ENCODE peak calls at places on chromosomes 5 and 9, in seven cellular contexts. M is AG04450, X is tibial nerve, G is mammary epithelial cell, F is upper lobe of right lung, W is fibroblast of lung, H is GM23248. S is an unnamed sample.

GRCh38 chr9:71767421-71768321 is 642 bp downstream of the CEMIP2 start:
- DNase-seq in M (no peak), X (no peak), G (no peak), F (peak; percentile 66), W (peak; percentile 40), H (peak; percentile 61), S (peak; percentile 36)

GRCh38 chr9:137694962-137695875 is 76.4 kb downstream of the EHMT1 start:
- DNase-seq in M (no peak), X (no peak), G (no peak), F (peak; percentile 79), W (no peak), H (peak; percentile 38), S (peak; percentile 22)

GRCh38 chr9:119868694-119869093 is 499.5 kb upstream of the BRINP1 start:
- DNase-seq in M (no peak), X (no peak), G (no peak), F (peak; percentile 65), W (no peak), H (no peak), S (no peak)

GRCh38 chr5:23893561-23893960 is 386.2 kb downstream of the PRDM9 start:
- DNase-seq in M (no peak), X (no peak), G (no peak), F (no peak), W (no peak), H (no peak), S (no peak)

GRCh38 chr5:35239476-35239875 is 9.2 kb upstream of the PRLR start:
- DNase-seq in M (no peak), X (no peak), G (no peak), F (no peak), W (no peak), H (no peak), S (no peak)

GRCh38 chr9:129467739-129468666 is 152.9 kb downstream of the C9orf50 start:
- DNase-seq in M (no peak), X (no peak), G (no peak), F (no peak), W (no peak), H (no peak), S (no peak)

GRCh38 chr5:14627270-14627669 is 37.2 kb upstream of the OTULIN start:
- DNase-seq in M (no peak), X (no peak), G (no peak), F (no peak), W (no peak), H (no peak), S (no peak)

GRCh38 chr9:106487256-106487655 is 375.7 kb upstream of the ZNF462 start:
- DNase-seq in M (no peak), X (no peak), G (no peak), F (no peak), W (no peak), H (no peak), S (no peak)

GRCh38 chr9:86836797-86837196 is 110.5 kb downstream of the GAS1 start:
- DNase-seq in M (no peak), X (no peak), G (no peak), F (no peak), W (no peak), H (no peak), S (no peak)

GRCh38 chr5:59067976-59068651 is 485.2 kb downstream of the RAB3C start:
- DNase-seq in M (no peak), X (no peak), G (no peak), F (no peak), W (peak; percentile 5), H (peak; percentile 38), S (no peak)

GRCh38 chr9:124869466-124869985 is 7.6 kb downstream of the ARPC5L start:
- DNase-seq in M (no peak), X (no peak), G (peak; percentile 48), F (no peak), W (peak; percentile 20), H (peak; percentile 73), S (no peak)

GRCh38 chr9:130174920-130175321 is 2.7 kb downstream of the NCS1 start:
- DNase-seq in M (no peak), X (no peak), G (no peak), F (no peak), W (no peak), H (no peak), S (no peak)

GRCh38 chr9:135809166-135809565 is 98.2 kb downstream of the CAMSAP1 start:
- DNase-seq in M (no peak), X (no peak), G (no peak), F (no peak), W (peak; percentile 56), H (peak; percentile 73), S (peak; percentile 87)

GRCh38 chr9:36793277-36793676 is 220.6 kb downstream of the MELK start:
- DNase-seq in M (no peak), X (no peak), G (no peak), F (no peak), W (no peak), H (no peak), S (no peak)

GRCh38 chr9:108802967-108803366 is 52.8 kb downstream of the ACTL7B start:
- DNase-seq in M (no peak), X (no peak), G (no peak), F (no peak), W (no peak), H (no peak), S (no peak)

GRCh38 chr5:149417714-149418368 is 38.7 kb upstream of the IL17B start:
- DNase-seq in M (no peak), X (no peak), G (no peak), F (no peak), W (no peak), H (no peak), S (no peak)

DNA sequence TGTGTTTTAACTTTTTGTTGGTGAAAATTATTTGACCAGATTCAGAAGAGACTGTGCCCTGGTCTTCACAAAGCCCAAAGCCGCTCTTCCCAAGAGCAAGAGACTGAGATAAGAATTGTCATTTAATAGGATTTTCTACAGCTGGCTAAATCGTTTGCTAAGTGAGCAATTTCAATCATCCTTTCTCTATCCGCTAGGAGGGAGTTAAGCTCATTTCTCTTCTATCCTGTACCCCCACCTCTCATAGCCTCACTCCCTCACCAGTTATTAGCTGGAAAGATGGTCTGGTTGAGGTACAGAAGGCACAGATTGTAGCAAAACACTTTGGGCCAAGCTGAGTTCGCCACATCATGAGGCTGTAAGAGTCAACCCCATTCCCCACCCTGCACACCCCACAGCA is 43.0 kb upstream of the SIL1 start:
- DNase-seq in M (no peak), X (no peak), G (no peak), F (no peak), W (no peak), H (no peak), S (no peak)
- H3K4me3 ChIP-seq in M (no peak overlapping the region), X (no peak overlapping the region), G (no peak overlapping the region), F (no peak overlapping the region), W (no peak overlapping the region), H (no peak overlapping the region), S (no peak overlapping the region)

GRCh38 chr5:180118391-180118791 is 46.8 kb upstream of the RNF130 start:
- DNase-seq in M (no peak), X (no peak), G (no peak), F (peak; percentile 53), W (no peak), H (no peak), S (no peak)

GRCh38 chr5:180117378-180117725 is 45.8 kb upstream of the RNF130 start:
- DNase-seq in M (no peak), X (no peak), G (no peak), F (no peak), W (no peak), H (no peak), S (no peak)

GRCh38 chr5:180115326-180116076 is 43.9 kb upstream of the RNF130 start:
- DNase-seq in M (no peak), X (no peak), G (no peak), F (peak; percentile 46), W (no peak), H (no peak), S (no peak)

GRCh38 chr5:180116077-180116375 is 44.5 kb upstream of the RNF130 start:
- DNase-seq in M (no peak), X (no peak), G (no peak), F (no peak), W (no peak), H (no peak), S (no peak)

DNA sequence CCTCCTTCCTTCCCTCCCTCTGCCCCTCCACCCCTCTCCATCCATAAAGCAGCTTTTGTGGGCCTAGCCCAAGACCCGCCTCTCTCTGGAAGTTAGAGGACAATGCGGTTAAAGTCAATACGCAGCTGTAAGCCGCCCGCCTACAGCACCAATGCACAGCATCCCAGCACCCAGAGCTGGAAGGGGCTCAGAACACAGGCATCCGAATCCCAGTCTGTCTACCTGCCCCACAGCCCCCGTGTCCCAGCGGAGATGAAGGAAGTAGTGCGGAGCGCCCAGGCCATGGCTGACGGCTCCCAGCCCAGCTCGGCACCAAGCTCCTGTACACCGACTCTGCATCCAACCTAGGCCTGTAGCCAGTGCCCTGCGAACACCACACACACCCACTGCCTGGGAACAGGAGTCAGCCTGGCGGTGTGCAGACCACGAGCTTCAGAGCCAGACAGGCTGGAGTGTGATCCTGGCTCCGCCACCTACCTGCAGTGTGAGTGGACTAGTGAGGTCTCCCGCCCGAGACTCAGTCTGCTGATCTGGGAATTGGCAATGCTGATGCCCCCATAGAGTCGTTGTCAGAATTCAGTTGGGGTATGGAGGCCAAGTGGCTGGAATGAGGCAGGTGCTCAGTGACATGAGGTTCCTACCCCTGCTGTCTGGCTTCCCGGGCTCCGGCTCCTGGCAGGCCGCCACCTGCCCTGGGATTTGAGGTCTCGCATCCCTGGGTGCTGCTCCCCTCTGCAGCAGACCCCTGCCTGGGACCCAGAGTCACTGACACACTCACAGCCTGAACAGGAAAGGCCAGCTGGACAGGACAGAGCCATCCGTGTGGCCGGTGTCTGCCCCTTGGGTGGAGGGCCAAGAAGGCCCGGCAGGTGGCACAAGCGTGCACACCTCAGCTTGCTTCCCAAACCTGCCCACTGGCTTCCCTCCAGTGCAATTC is 45.1 kb upstream of the RNF130 start:
- DNase-seq in M (no peak), X (no peak), G (peak; percentile 12), F (peak; percentile 60), W (no peak), H (no peak), S (no peak)
- H3K4me3 ChIP-seq in M (no peak overlapping the region), X (no peak overlapping the region), G (no peak overlapping the region), F (no peak overlapping the region), W (no peak overlapping the region), H (no peak overlapping the region), S (no peak overlapping the region)

DNA sequence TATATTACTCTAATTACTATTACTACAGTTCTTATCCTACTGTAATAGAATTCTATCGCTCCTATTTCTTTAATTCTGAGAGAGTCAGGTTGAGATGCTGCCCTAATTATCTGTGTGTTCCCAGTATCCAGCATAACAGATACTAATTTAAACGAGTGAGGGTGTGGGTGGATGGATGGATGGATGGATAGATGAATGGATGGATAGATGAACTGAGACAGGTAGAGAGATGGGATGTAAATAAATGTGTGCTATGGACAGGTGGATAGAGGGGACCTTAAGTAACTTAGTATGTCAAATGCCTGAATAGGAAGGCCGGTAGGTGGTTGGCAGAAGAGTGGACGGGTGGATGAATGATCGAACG is 143.6 kb upstream of the ADRA1B start:
- DNase-seq in M (no peak), X (no peak), G (no peak), F (no peak), W (no peak), H (no peak), S (no peak)
- H3K4me3 ChIP-seq in M (peak overlapping the region; percentile 52), X (peak overlapping the region; percentile 46), G (no peak overlapping the region), F (peak overlapping the region; percentile 42), W (peak overlapping the region; percentile 52), H (peak overlapping the region; percentile 67), S (peak overlapping the region; percentile 59)

DNA sequence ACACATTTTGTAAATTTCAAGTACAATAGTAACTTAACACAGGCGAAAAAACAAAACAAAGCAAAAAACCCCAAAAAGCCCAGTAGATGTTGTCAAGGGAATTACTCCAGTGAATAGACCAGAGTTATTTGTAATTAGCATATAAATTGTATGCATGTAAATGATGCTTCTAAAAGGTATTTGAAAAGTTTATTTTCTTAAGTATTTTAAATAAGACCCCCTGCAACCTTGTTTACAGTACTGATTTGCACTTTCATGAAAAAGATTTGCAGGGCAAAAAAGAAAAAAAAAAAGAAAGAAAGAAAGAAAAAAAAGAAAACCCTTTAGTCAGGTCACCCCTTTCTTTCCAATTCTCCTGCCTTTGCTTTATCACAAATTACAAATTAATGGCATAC is 372.3 kb upstream of the IRX2 start:
- DNase-seq in M (no peak), X (no peak), G (no peak), F (no peak), W (no peak), H (no peak), S (no peak)
- H3K4me3 ChIP-seq in M (no peak overlapping the region), X (no peak overlapping the region), G (no peak overlapping the region), F (no peak overlapping the region), W (no peak overlapping the region), H (no peak overlapping the region), S (no peak overlapping the region)

S was measured in fibroblast of the aortic adventitia.